ENCODE peak calls at places on chromosomes 11 and 22, in six cellular contexts. One of them, this sample, is unnamed.

GRCh38 chr11:112612283-112612849 is 348.9 kb upstream of the NCAM1 start:
- DNase-seq in colonic mucosa: no peak
- DNase-seq in OCI-LY7: no peak
- DNase-seq in tibial artery: no peak
- DNase-seq in fibroblast of lung: no peak
- DNase-seq in uterus: no peak
- DNase-seq in this sample: no peak

GRCh38 chr11:71248251-71248570 is 4.2 kb downstream of the SHANK2 start:
- DNase-seq in colonic mucosa: no peak
- DNase-seq in OCI-LY7: no peak
- DNase-seq in tibial artery: peak; percentile 6
- DNase-seq in fibroblast of lung: no peak
- DNase-seq in uterus: no peak
- DNase-seq in this sample: no peak

GRCh38 chr11:118277312-118277711 is 13.2 kb upstream of the MPZL2 start:
- DNase-seq in colonic mucosa: no peak
- DNase-seq in OCI-LY7: peak; percentile 41
- DNase-seq in tibial artery: no peak
- DNase-seq in fibroblast of lung: peak; percentile 50
- DNase-seq in uterus: peak; percentile 22
- DNase-seq in this sample: no peak

GRCh38 chr22:42621505-42622002 is 6.9 kb upstream of the POLDIP3 start:
- DNase-seq in colonic mucosa: peak; percentile 83
- DNase-seq in OCI-LY7: peak; percentile 73
- DNase-seq in tibial artery: peak; percentile 67
- DNase-seq in fibroblast of lung: peak; percentile 60
- DNase-seq in uterus: peak; percentile 66
- DNase-seq in this sample: peak; percentile 42

GRCh38 chr11:92322225-92322624 is 97.6 kb downstream of the FAT3 start:
- DNase-seq in colonic mucosa: no peak
- DNase-seq in OCI-LY7: no peak
- DNase-seq in tibial artery: no peak
- DNase-seq in fibroblast of lung: peak; percentile 71
- DNase-seq in uterus: no peak
- DNase-seq in this sample: no peak

GRCh38 chr11:44766972-44767278 is 40.2 kb downstream of the TSPAN18 start:
- DNase-seq in colonic mucosa: no peak
- DNase-seq in OCI-LY7: no peak
- DNase-seq in tibial artery: no peak
- DNase-seq in fibroblast of lung: peak; percentile 36
- DNase-seq in uterus: peak; percentile 52
- DNase-seq in this sample: no peak

GRCh38 chr11:9573054-9573774 is at the start of gene WEE1:
- DNase-seq in colonic mucosa: peak; percentile 99
- DNase-seq in OCI-LY7: peak; percentile 99
- DNase-seq in tibial artery: peak; percentile 97
- DNase-seq in fibroblast of lung: peak; percentile 97
- DNase-seq in uterus: peak; percentile 98
- DNase-seq in this sample: peak; percentile 84

GRCh38 chr11:71384561-71384960 is 63.6 kb downstream of the DHCR7 start:
- DNase-seq in colonic mucosa: no peak
- DNase-seq in OCI-LY7: no peak
- DNase-seq in tibial artery: no peak
- DNase-seq in fibroblast of lung: no peak
- DNase-seq in uterus: no peak
- DNase-seq in this sample: no peak

GRCh38 chr11:39361557-39361956 is 2097.9 kb downstream of the LRRC4C start:
- DNase-seq in colonic mucosa: no peak
- DNase-seq in OCI-LY7: no peak
- DNase-seq in tibial artery: no peak
- DNase-seq in fibroblast of lung: no peak
- DNase-seq in uterus: no peak
- DNase-seq in this sample: no peak

GRCh38 chr11:36265793-36266628 is 23.2 kb downstream of the COMMD9 start:
- DNase-seq in colonic mucosa: peak; percentile 52
- DNase-seq in OCI-LY7: peak; percentile 44
- DNase-seq in tibial artery: peak; percentile 27
- DNase-seq in fibroblast of lung: peak; percentile 17
- DNase-seq in uterus: peak; percentile 56
- DNase-seq in this sample: peak; percentile 38

GRCh38 chr11:69465236-69466000 is 16.0 kb upstream of the LINC01488 start:
- DNase-seq in colonic mucosa: peak; percentile 56
- DNase-seq in OCI-LY7: no peak
- DNase-seq in tibial artery: no peak
- DNase-seq in fibroblast of lung: no peak
- DNase-seq in uterus: no peak
- DNase-seq in this sample: no peak

GRCh38 chr22:32996702-32997101 is 61.5 kb downstream of the SYN3 start:
- DNase-seq in colonic mucosa: no peak
- DNase-seq in OCI-LY7: no peak
- DNase-seq in tibial artery: peak; percentile 86
- DNase-seq in fibroblast of lung: peak; percentile 19
- DNase-seq in uterus: peak; percentile 34
- DNase-seq in this sample: no peak

GRCh38 chr11:114259551-114259983 is 36.6 kb upstream of the NNMT start:
- DNase-seq in colonic mucosa: no peak
- DNase-seq in OCI-LY7: no peak
- DNase-seq in tibial artery: no peak
- DNase-seq in fibroblast of lung: no peak
- DNase-seq in uterus: no peak
- DNase-seq in this sample: no peak

GRCh38 chr11:48123249-48123875 is 93.2 kb upstream of the OR4B1 start:
- DNase-seq in colonic mucosa: no peak
- DNase-seq in OCI-LY7: no peak
- DNase-seq in tibial artery: no peak
- DNase-seq in fibroblast of lung: no peak
- DNase-seq in uterus: no peak
- DNase-seq in this sample: no peak

GRCh38 chr11:86784247-86784681 is 16.1 kb upstream of the PRSS23 start:
- DNase-seq in colonic mucosa: no peak
- DNase-seq in OCI-LY7: no peak
- DNase-seq in tibial artery: no peak
- DNase-seq in fibroblast of lung: no peak
- DNase-seq in uterus: peak; percentile 52
- DNase-seq in this sample: no peak

GRCh38 chr11:131561486-131561885 is 191.1 kb downstream of the NTM start:
- DNase-seq in colonic mucosa: no peak
- DNase-seq in OCI-LY7: no peak
- DNase-seq in tibial artery: no peak
- DNase-seq in fibroblast of lung: peak; percentile 47
- DNase-seq in uterus: no peak
- DNase-seq in this sample: no peak

GRCh38 chr11:6210274-6210955 is 5.1 kb downstream of the C11orf42 start:
- DNase-seq in colonic mucosa: no peak
- DNase-seq in OCI-LY7: no peak
- DNase-seq in tibial artery: no peak
- DNase-seq in fibroblast of lung: peak; percentile 13
- DNase-seq in uterus: no peak
- DNase-seq in this sample: no peak

GRCh38 chr22:20013382-20013871 is 3.2 kb downstream of the ARVCF start:
- DNase-seq in colonic mucosa: peak; percentile 43
- DNase-seq in OCI-LY7: peak; percentile 36
- DNase-seq in tibial artery: no peak
- DNase-seq in fibroblast of lung: peak; percentile 48
- DNase-seq in uterus: peak; percentile 48
- DNase-seq in this sample: no peak

GRCh38 chr11:27688076-27688475 is 12.2 kb downstream of the BDNF start:
- DNase-seq in colonic mucosa: no peak
- DNase-seq in OCI-LY7: no peak
- DNase-seq in tibial artery: no peak
- DNase-seq in fibroblast of lung: no peak
- DNase-seq in uterus: no peak
- DNase-seq in this sample: no peak

GRCh38 chr11:105979997-105980703 is 41.9 kb downstream of the MSANTD4 start:
- DNase-seq in colonic mucosa: no peak
- DNase-seq in OCI-LY7: no peak
- DNase-seq in tibial artery: no peak
- DNase-seq in fibroblast of lung: no peak
- DNase-seq in uterus: no peak
- DNase-seq in this sample: no peak

GRCh38 chr11:76674517-76675400 is 4.2 kb upstream of the LRRC32 start:
- DNase-seq in colonic mucosa: no peak
- DNase-seq in OCI-LY7: peak; percentile 88
- DNase-seq in tibial artery: no peak
- DNase-seq in fibroblast of lung: no peak
- DNase-seq in uterus: no peak
- DNase-seq in this sample: no peak

GRCh38 chr11:117885777-117886176 is 9.3 kb upstream of the FXYD6 start:
- DNase-seq in colonic mucosa: peak; percentile 44
- DNase-seq in OCI-LY7: no peak
- DNase-seq in tibial artery: peak; percentile 37
- DNase-seq in fibroblast of lung: no peak
- DNase-seq in uterus: peak; percentile 99
- DNase-seq in this sample: no peak

GRCh38 chr22:48378673-48379072 is 1449.0 kb downstream of the BRD1 start:
- DNase-seq in colonic mucosa: no peak
- DNase-seq in OCI-LY7: no peak
- DNase-seq in tibial artery: no peak
- DNase-seq in fibroblast of lung: no peak
- DNase-seq in uterus: no peak
- DNase-seq in this sample: no peak

GRCh38 chr11:69644071-69644961 is 3.4 kb downstream of the CCND1 start:
- DNase-seq in colonic mucosa: peak; percentile 76
- DNase-seq in OCI-LY7: no peak
- DNase-seq in tibial artery: peak; percentile 55
- DNase-seq in fibroblast of lung: peak; percentile 94
- DNase-seq in uterus: no peak
- DNase-seq in this sample: no peak

DNA sequence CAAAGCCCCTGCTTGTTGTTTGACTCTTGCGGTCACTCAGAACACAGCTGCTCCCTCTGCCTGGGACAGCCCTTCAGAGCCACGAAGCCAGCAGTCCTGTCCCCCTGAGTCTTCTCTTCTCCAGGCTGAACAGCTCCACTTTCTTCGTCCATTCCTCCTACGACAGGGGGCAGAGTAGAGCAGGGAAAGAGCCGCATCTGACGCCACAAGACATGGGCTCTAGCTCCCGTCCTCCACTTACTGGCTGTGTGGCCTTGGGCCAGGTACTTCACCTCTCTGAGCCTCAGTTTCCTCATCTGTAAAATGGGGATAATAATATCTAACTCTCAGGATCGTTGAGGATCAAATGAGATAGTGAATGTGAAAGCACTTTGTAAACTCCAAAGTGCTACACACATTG is 29.9 kb downstream of the CHRDL2 start:
- DNase-seq in colonic mucosa: no peak
- DNase-seq in OCI-LY7: peak; percentile 8
- DNase-seq in tibial artery: no peak
- DNase-seq in fibroblast of lung: no peak
- DNase-seq in uterus: no peak
- DNase-seq in this sample: no peak
- H3K4me1 ChIP-seq in colonic mucosa: no peaks in the 10 kb centered on the region
- H3K4me1 ChIP-seq in OCI-LY7: no peaks in the 10 kb centered on the region
- H3K4me1 ChIP-seq in tibial artery: peaks cover 14% of the 10 kb centered on the region
- H3K4me1 ChIP-seq in fibroblast of lung: peaks cover 3% of the 10 kb centered on the region
- H3K4me1 ChIP-seq in uterus: no peaks in the 10 kb centered on the region
- H3K4me1 ChIP-seq in this sample: no peaks in the 10 kb centered on the region

GRCh38 chr11:65716774-65717405 is 3.7 kb downstream of the RNASEH2C start:
- DNase-seq in colonic mucosa: no peak
- DNase-seq in OCI-LY7: no peak
- DNase-seq in tibial artery: no peak
- DNase-seq in fibroblast of lung: no peak
- DNase-seq in uterus: no peak
- DNase-seq in this sample: no peak
- H3K36me3 ChIP-seq in colonic mucosa: peaks cover 17% of the 10 kb centered on the region
- H3K36me3 ChIP-seq in OCI-LY7: peaks cover 71% of the 10 kb centered on the region
- H3K36me3 ChIP-seq in tibial artery: peaks cover 64% of the 10 kb centered on the region
- H3K36me3 ChIP-seq in fibroblast of lung: peaks cover 46% of the 10 kb centered on the region
- H3K36me3 ChIP-seq in uterus: no peaks in the 10 kb centered on the region
- H3K36me3 ChIP-seq in this sample: peaks cover 11% of the 10 kb centered on the region

GRCh38 chr22:17727244-17727892 is 46.9 kb downstream of the BID start:
- DNase-seq in colonic mucosa: no peak
- DNase-seq in OCI-LY7: no peak
- DNase-seq in tibial artery: no peak
- DNase-seq in fibroblast of lung: no peak
- DNase-seq in uterus: no peak
- DNase-seq in this sample: no peak
- H3K27ac ChIP-seq in colonic mucosa: no peak overlapping the region
- H3K27ac ChIP-seq in OCI-LY7: no peak overlapping the region
- H3K27ac ChIP-seq in tibial artery: peak overlapping the region; percentile 17
- H3K27ac ChIP-seq in fibroblast of lung: peak overlapping the region; percentile 71
- H3K27ac ChIP-seq in uterus: no peak overlapping the region
- H3K27ac ChIP-seq in this sample: peak overlapping the region; percentile 53

GRCh38 chr22:37192232-37192631 is 4.2 kb upstream of the C1QTNF6 start:
- DNase-seq in colonic mucosa: no peak
- DNase-seq in OCI-LY7: no peak
- DNase-seq in tibial artery: no peak
- DNase-seq in fibroblast of lung: no peak
- DNase-seq in uterus: no peak
- DNase-seq in this sample: no peak
- H3K4me1 ChIP-seq in colonic mucosa: peaks cover 21% of the 10 kb centered on the region
- H3K4me1 ChIP-seq in OCI-LY7: no peaks in the 10 kb centered on the region
- H3K4me1 ChIP-seq in tibial artery: peaks cover 27% of the 10 kb centered on the region
- H3K4me1 ChIP-seq in fibroblast of lung: peaks cover 24% of the 10 kb centered on the region
- H3K4me1 ChIP-seq in uterus: peaks cover 27% of the 10 kb centered on the region
- H3K4me1 ChIP-seq in this sample: peaks cover 46% of the 10 kb centered on the region

GRCh38 chr11:19751055-19751454 is 38.4 kb downstream of the NAV2 start:
- DNase-seq in colonic mucosa: no peak
- DNase-seq in OCI-LY7: no peak
- DNase-seq in tibial artery: no peak
- DNase-seq in fibroblast of lung: no peak
- DNase-seq in uterus: no peak
- DNase-seq in this sample: no peak
- H3K36me3 ChIP-seq in colonic mucosa: no peaks in the 10 kb centered on the region
- H3K36me3 ChIP-seq in OCI-LY7: no peaks in the 10 kb centered on the region
- H3K36me3 ChIP-seq in tibial artery: no peaks in the 10 kb centered on the region
- H3K36me3 ChIP-seq in fibroblast of lung: peaks cover 3% of the 10 kb centered on the region
- H3K36me3 ChIP-seq in uterus: no peaks in the 10 kb centered on the region
- H3K36me3 ChIP-seq in this sample: no peaks in the 10 kb centered on the region

GRCh38 chr11:129610545-129610944 is 205.1 kb upstream of the TMEM45B start:
- DNase-seq in colonic mucosa: no peak
- DNase-seq in OCI-LY7: no peak
- DNase-seq in tibial artery: no peak
- DNase-seq in fibroblast of lung: no peak
- DNase-seq in uterus: no peak
- DNase-seq in this sample: no peak

GRCh38 chr11:129610125-129610524 is 205.5 kb upstream of the TMEM45B start:
- DNase-seq in colonic mucosa: no peak
- DNase-seq in OCI-LY7: no peak
- DNase-seq in tibial artery: no peak
- DNase-seq in fibroblast of lung: no peak
- DNase-seq in uterus: no peak
- DNase-seq in this sample: no peak

GRCh38 chr11:129605815-129606214 is 209.8 kb upstream of the TMEM45B start:
- DNase-seq in colonic mucosa: no peak
- DNase-seq in OCI-LY7: no peak
- DNase-seq in tibial artery: no peak
- DNase-seq in fibroblast of lung: no peak
- DNase-seq in uterus: no peak
- DNase-seq in this sample: no peak

GRCh38 chr11:129611661-129612566 is 203.7 kb upstream of the TMEM45B start:
- DNase-seq in colonic mucosa: no peak
- DNase-seq in OCI-LY7: no peak
- DNase-seq in tibial artery: no peak
- DNase-seq in fibroblast of lung: peak; percentile 40
- DNase-seq in uterus: no peak
- DNase-seq in this sample: no peak

GRCh38 chr11:129608711-129609110 is 206.9 kb upstream of the TMEM45B start:
- DNase-seq in colonic mucosa: no peak
- DNase-seq in OCI-LY7: no peak
- DNase-seq in tibial artery: no peak
- DNase-seq in fibroblast of lung: no peak
- DNase-seq in uterus: no peak
- DNase-seq in this sample: no peak
- H3K27ac ChIP-seq in colonic mucosa: no peak overlapping the region
- H3K27ac ChIP-seq in OCI-LY7: no peak overlapping the region
- H3K27ac ChIP-seq in tibial artery: no peak overlapping the region
- H3K27ac ChIP-seq in fibroblast of lung: no peak overlapping the region
- H3K27ac ChIP-seq in uterus: no peak overlapping the region
- H3K27ac ChIP-seq in this sample: no peak overlapping the region

This sample was measured in naive thymus-derived CD4-positive, alpha-beta T cell.